ENCODE peak calls at places on chromosomes 7 and 10, in six cellular contexts. U, L, K, P, V and H are unnamed samples. For H3K4me1, the result is how much of the 10 kb centered on the place peaks cover.

GRCh38 chr7:45133352-45133751 is 21.9 kb upstream of the TBRG4 start:
- DNase-seq in L (no peak), P (no peak), U (no peak), K (no peak), V (no peak), H (no peak)

GRCh38 chr7:5539013-5539411 is 115.4 kb upstream of the TNRC18 start:
- DNase-seq in K (no peak), P (no peak), L (no peak), V (no peak), U (no peak), H (no peak)

GRCh38 chr10:97676770-97677581 is 10.1 kb downstream of the AVPI1 start:
- DNase-seq in P (peak), K (no peak), V (peak), U (no peak), L (no peak), H (no peak)

GRCh38 chr7:50728184-50728583 is 54.5 kb downstream of the GRB10 start:
- DNase-seq in K (no peak), V (peak), U (no peak), L (no peak), P (no peak), H (no peak)

GRCh38 chr7:157276731-157277562 is 59.9 kb upstream of the DNAJB6 start:
- DNase-seq in K (peak), L (peak), V (peak), U (no peak), P (no peak), H (no peak)

GRCh38 chr10:50275650-50276235 is 24.4 kb upstream of the ASAH2 start:
- DNase-seq in U (no peak), P (no peak), K (peak), L (peak), V (peak), H (peak)

GRCh38 chr10:29254123-29255046 is 34.5 kb upstream of the LYZL1 start:
- DNase-seq in V (peak), K (no peak), P (no peak), U (no peak), L (no peak), H (peak)

GRCh38 chr7:28408105-28408973 is 4.0 kb upstream of the CREB5 start:
- DNase-seq in V (no peak), K (peak), U (no peak), P (peak), L (peak), H (no peak)

GRCh38 chr7:152315845-152316244 is 120.0 kb downstream of the KMT2C start:
- DNase-seq in L (no peak), P (no peak), U (no peak), V (no peak), K (no peak), H (no peak)

GRCh38 chr10:96038476-96039387 is 4.7 kb upstream of the CCNJ start:
- DNase-seq in L (no peak), V (no peak), K (no peak), U (no peak), P (no peak), H (no peak)

GRCh38 chr10:90417466-90418210 is 440.2 kb downstream of the HTR7 start:
- DNase-seq in P (no peak), U (no peak), V (no peak), K (no peak), L (no peak), H (no peak)

GRCh38 chr7:110531186-110531585 is 559.7 kb upstream of the LRRN3 start:
- DNase-seq in P (no peak), U (no peak), L (no peak), K (no peak), V (no peak), H (no peak)

GRCh38 chr10:74078037-74078436 is 72.6 kb downstream of the AP3M1 start:
- DNase-seq in L (no peak), V (peak), K (no peak), P (no peak), U (no peak), H (no peak)

GRCh38 chr10:77284797-77285196 is 352.8 kb downstream of the KCNMA1 start:
- DNase-seq in U (no peak), P (no peak), K (no peak), V (no peak), L (no peak), H (no peak)

GRCh38 chr7:94391716-94392390 is 2.8 kb upstream of the COL1A2 start:
- DNase-seq in U (no peak), P (no peak), K (no peak), V (peak), L (no peak), H (no peak)

GRCh38 chr10:61964949-61965693 is 63.6 kb downstream of the ARID5B start:
- DNase-seq in K (no peak), L (no peak), U (no peak), P (no peak), V (no peak), H (peak)

GRCh38 chr10:49679480-49679893 is at the start of gene C10orf53:
- DNase-seq in U (no peak), L (no peak), P (no peak), K (peak), V (peak), H (no peak)

GRCh38 chr10:108561649-108562048 is 1361.7 kb downstream of the XPNPEP1 start:
- DNase-seq in U (no peak), L (no peak), P (no peak), V (peak), K (no peak), H (no peak)

GRCh38 chr7:134448359-134449229 is 10.3 kb downstream of the AKR1B1 start:
- DNase-seq in V (peak), U (peak), L (no peak), K (no peak), P (no peak), H (no peak)

GRCh38 chr7:101740981-101741725 is 76.3 kb upstream of the CUX1 start:
- DNase-seq in U (no peak), L (no peak), V (peak), K (no peak), P (no peak), H (no peak)

GRCh38 chr7:108613147-108613948 is 43.7 kb downstream of the DNAJB9 start:
- DNase-seq in L (no peak), P (no peak), U (peak), V (peak), K (no peak), H (peak)

DNA sequence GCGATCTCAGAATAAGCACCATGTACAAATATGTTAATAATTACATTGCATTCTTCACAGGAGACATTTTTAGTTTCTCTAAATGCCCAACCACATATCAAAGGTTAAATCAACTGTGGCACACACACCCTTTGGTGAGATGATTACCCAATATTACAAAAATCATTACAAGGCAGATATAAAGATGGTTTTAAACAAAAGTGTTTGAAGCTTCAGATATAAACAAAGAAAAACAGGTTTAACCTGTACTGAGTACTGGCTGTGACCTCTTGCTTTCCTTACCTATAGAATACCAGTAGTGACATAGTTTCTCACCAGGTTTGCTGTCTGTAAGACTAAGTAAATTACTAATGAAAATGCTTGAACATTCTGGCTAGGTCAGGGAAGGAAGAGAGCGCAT is 360.0 kb upstream of the IGFBP3 start:
- DNase-seq in L (no peak), P (no peak), K (no peak), U (no peak), V (no peak), H (no peak)
- H3K4me1 ChIP-seq in L (under half), P (under half), K (under half), U (under half), V (under half), H (under half)

GRCh38 chr7:43076606-43077005 is 35.8 kb upstream of the HECW1 start:
- DNase-seq in P (no peak), U (no peak), K (no peak), L (no peak), V (no peak), H (no peak)

GRCh38 chr7:43076189-43076605 is 36.2 kb upstream of the HECW1 start:
- DNase-seq in V (no peak), P (no peak), K (no peak), U (no peak), L (no peak), H (no peak)

GRCh38 chr7:43077732-43078391 is 34.6 kb upstream of the HECW1 start:
- DNase-seq in L (no peak), K (no peak), U (peak), V (peak), P (no peak), H (peak)

GRCh38 chr7:43078794-43079193 is 33.7 kb upstream of the HECW1 start:
- DNase-seq in L (no peak), K (no peak), U (no peak), P (no peak), V (no peak), H (no peak)

DNA sequence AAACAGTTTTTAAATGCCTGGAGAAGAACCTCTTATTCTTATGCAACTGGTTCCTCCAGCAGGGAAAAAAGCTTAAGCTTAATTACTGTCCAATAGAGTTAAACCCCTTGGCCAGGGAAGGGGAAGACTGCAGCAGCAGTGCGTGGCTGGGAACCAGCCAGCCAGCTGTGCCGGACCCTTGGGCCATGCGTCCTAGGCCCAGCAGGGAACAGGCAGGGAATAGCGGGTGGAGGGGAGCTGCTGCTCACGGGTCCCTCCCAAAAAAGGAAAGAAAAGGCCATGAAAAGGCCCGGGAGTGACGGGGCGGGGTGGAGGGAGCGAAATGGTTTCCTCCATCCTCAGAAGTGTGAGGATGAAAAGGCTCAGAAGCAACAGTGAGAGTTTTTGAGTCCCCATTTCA is 35.2 kb upstream of the HECW1 start:
- DNase-seq in P (no peak), L (no peak), V (no peak), K (no peak), U (no peak), H (no peak)
- H3K4me3 ChIP-seq in P (no peak), L (no peak), V (no peak), K (no peak), U (peak), H (no peak)

GRCh38 chr7:72818663-72819366 is 9.2 kb downstream of the TYW1B start:
- DNase-seq in K (no peak), L (no peak), U (no peak), V (no peak), P (no peak), H (no peak)
- TF ChIP-seq CTCF in K (no peak), L (no peak), U (no peak), V (no peak), P (no peak), H (no peak)

DNA sequence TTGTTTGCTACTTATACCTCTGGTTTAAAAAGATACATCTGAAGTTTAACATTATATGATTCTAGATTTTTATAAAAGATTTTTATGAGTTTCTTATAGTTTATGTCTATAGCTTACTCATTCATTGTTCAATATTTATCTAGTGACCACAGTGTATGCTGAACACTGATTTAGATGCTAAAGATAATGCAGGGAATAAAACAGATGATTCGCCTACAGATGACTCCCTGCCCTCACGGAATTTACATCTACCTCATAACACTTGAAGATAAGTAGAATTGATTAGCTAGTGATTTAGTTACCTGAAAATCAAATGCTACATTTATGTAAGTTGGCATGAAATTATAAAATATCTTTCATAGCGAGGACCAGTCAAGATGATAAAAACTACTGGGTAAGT is 105.8 kb downstream of the HIPK2 start:
- DNase-seq in K (no peak), U (no peak), V (no peak), L (no peak), P (no peak), H (no peak)
- H3K4me1 ChIP-seq in K (under half), U (under half), V (under half), L (under half), P (under half), H (under half)

GRCh38 chr7:151010307-151011096 is 13.8 kb downstream of the ATG9B start:
- DNase-seq in U (no peak), P (no peak), L (no peak), K (no peak), V (peak), H (no peak)
- H3K4me3 ChIP-seq in U (peak), P (peak), L (no peak), K (no peak), V (no peak), H (no peak)

GRCh38 chr10:21993360-21994001 is 10.0 kb downstream of the DNAJC1 start:
- DNase-seq in P (no peak), K (no peak), U (peak), V (peak), L (no peak), H (peak)
- TF ChIP-seq CTCF in P (peak), K (peak), U (peak), V (peak), L (peak), H (peak)